ENCODE peak calls at places on chromosome 6, in ten cellular contexts. X is HL-60; J is suprapubic skin; S is heart right ventricle; Y is foreskin fibroblast; I is CD8-positive, alpha-beta memory T cell; G is NT2/D1; Z is adrenal gland; N is choroid plexus epithelial cell; W is esophagus muscularis mucosa. H is an unnamed sample.
A peak's percentile ranks its signal among the peaks of the same experiment; 100 is the strongest.

GRCh38 chr6:167574431-167575097 is 249.7 kb downstream of the TTLL2 start:
- DNase-seq in X (no peak), J (no peak), S (peak; percentile 38), Y (no peak), I (no peak), G (no peak), Z (no peak), N (no peak), W (peak; percentile 91), H (no peak)

GRCh38 chr6:98764378-98764911 is 69.9 kb upstream of the POU3F2 start:
- DNase-seq in X (no peak), J (no peak), S (no peak), Y (no peak), I (no peak), G (no peak), Z (no peak), N (no peak), W (no peak), H (no peak)

GRCh38 chr6:118280210-118280609 is 267.9 kb upstream of the PLN start:
- DNase-seq in X (no peak), J (no peak), S (no peak), Y (peak; percentile 21), I (no peak), G (no peak), Z (no peak), N (peak; percentile 50), W (no peak), H (no peak)

GRCh38 chr6:111872521-111873177 is 603 bp downstream of the FYN start:
- DNase-seq in X (no peak), J (peak; percentile 75), S (peak; percentile 51), Y (peak; percentile 37), I (peak; percentile 71), G (no peak), Z (peak; percentile 24), N (peak; percentile 45), W (no peak), H (peak; percentile 42)

GRCh38 chr6:169157474-169158181 is 96.0 kb downstream of the THBS2 start:
- DNase-seq in X (no peak), J (no peak), S (no peak), Y (no peak), I (no peak), G (no peak), Z (no peak), N (no peak), W (peak; percentile 87), H (no peak)

GRCh38 chr6:148263010-148263409 is 79.6 kb upstream of the SASH1 start:
- DNase-seq in X (no peak), J (no peak), S (no peak), Y (no peak), I (no peak), G (no peak), Z (no peak), N (peak; percentile 14), W (no peak), H (no peak)

GRCh38 chr6:111522393-111523020 is 39.5 kb upstream of the REV3L start:
- DNase-seq in X (peak; percentile 58), J (no peak), S (no peak), Y (no peak), I (no peak), G (no peak), Z (no peak), N (no peak), W (no peak), H (no peak)

GRCh38 chr6:133887478-133887877 is 1.4 kb upstream of the TCF21 start:
- DNase-seq in X (no peak), J (no peak), S (no peak), Y (no peak), I (no peak), G (no peak), Z (no peak), N (no peak), W (no peak), H (no peak)

GRCh38 chr6:27851440-27851839 is 60.8 kb downstream of the OR2B2 start:
- DNase-seq in X (no peak), J (no peak), S (no peak), Y (no peak), I (no peak), G (no peak), Z (no peak), N (no peak), W (no peak), H (no peak)

GRCh38 chr6:160883560-160883959 is 108.0 kb upstream of the MAP3K4 start:
- DNase-seq in X (no peak), J (no peak), S (no peak), Y (no peak), I (no peak), G (no peak), Z (no peak), N (no peak), W (no peak), H (no peak)

GRCh38 chr6:5315883-5316282 is 54.6 kb downstream of the FARS2 start:
- DNase-seq in X (no peak), J (no peak), S (no peak), Y (peak; percentile 57), I (no peak), G (no peak), Z (no peak), N (peak; percentile 16), W (no peak), H (peak; percentile 59)

GRCh38 chr6:169776379-169776778 is 25.0 kb downstream of the ERMARD start:
- DNase-seq in X (no peak), J (no peak), S (no peak), Y (no peak), I (no peak), G (no peak), Z (no peak), N (no peak), W (peak; percentile 55), H (no peak)

DNA sequence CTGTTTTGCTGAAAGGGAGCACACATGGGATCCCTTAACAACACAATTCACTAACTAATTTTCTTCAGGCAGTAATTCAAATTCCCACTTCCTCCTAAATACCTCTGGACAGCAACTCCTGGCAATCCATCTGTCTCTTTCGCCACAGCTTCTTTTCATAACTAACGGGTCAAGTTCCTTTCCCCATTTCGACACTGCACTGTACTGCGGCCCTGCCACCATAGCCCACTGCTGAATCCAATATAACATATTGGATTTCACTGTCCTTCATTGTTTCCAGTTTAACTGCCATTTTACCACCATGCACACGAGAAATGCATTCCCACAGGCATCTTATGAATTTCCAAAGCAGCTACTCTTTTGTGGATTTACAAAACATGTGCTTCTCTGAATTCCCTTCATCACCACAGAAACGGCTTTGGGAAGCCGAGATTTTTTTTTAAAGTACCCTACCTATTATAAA is 1.4 kb downstream of the NUDT3 start:
- DNase-seq in X (peak; percentile 70), J (peak; percentile 66), S (no peak), Y (peak; percentile 71), I (no peak), G (no peak), Z (no peak), N (peak; percentile 80), W (no peak), H (peak; percentile 83)
- H3K4me3 ChIP-seq in X (peak overlapping the region; percentile 85), J (peak overlapping the region; percentile 73), S (peak overlapping the region; percentile 88), Y (peak overlapping the region; percentile 77), I (peak overlapping the region; percentile 73), G (peak overlapping the region; percentile 72), Z (peak overlapping the region; percentile 75), N (peak overlapping the region; percentile 85), W (peak overlapping the region; percentile 78), H (peak overlapping the region; percentile 54)

GRCh38 chr6:3162067-3162497 is 4.7 kb upstream of the TUBB2A start:
- DNase-seq in X (no peak), J (no peak), S (no peak), Y (no peak), I (no peak), G (no peak), Z (no peak), N (peak; percentile 40), W (no peak), H (peak; percentile 30)
- H3K4me3 ChIP-seq in X (no peak overlapping the region), J (peak overlapping the region; percentile 84), S (peak overlapping the region; percentile 56), Y (peak overlapping the region; percentile 77), I (no peak overlapping the region), G (peak overlapping the region; percentile 88), Z (no peak overlapping the region), N (peak overlapping the region; percentile 70), W (peak overlapping the region; percentile 89), H (peak overlapping the region; percentile 63)

GRCh38 chr6:158686791-158687381 is 37.0 kb downstream of the SYTL3 start:
- DNase-seq in X (peak; percentile 29), J (no peak), S (no peak), Y (no peak), I (peak; percentile 87), G (no peak), Z (no peak), N (no peak), W (no peak), H (no peak)
- H3K4me3 ChIP-seq in X (no peak overlapping the region), J (no peak overlapping the region), S (no peak overlapping the region), Y (no peak overlapping the region), I (peak overlapping the region; percentile 27), G (no peak overlapping the region), Z (no peak overlapping the region), N (no peak overlapping the region), W (no peak overlapping the region), H (no peak overlapping the region)

GRCh38 chr6:16756660-16757270 is 4.5 kb downstream of the ATXN1 start:
- DNase-seq in X (peak; percentile 21), J (no peak), S (no peak), Y (no peak), I (no peak), G (no peak), Z (no peak), N (peak; percentile 65), W (no peak), H (no peak)

GRCh38 chr6:16759181-16759645 is 2.0 kb downstream of the ATXN1 start:
- DNase-seq in X (peak; percentile 22), J (no peak), S (no peak), Y (no peak), I (no peak), G (no peak), Z (no peak), N (no peak), W (no peak), H (peak; percentile 26)

GRCh38 chr6:16759646-16760535 is 1.4 kb downstream of the ATXN1 start:
- DNase-seq in X (peak; percentile 78), J (peak; percentile 96), S (peak; percentile 93), Y (peak; percentile 90), I (peak; percentile 75), G (no peak), Z (peak; percentile 92), N (peak; percentile 94), W (peak; percentile 98), H (peak; percentile 83)

GRCh38 chr6:16757332-16757731 is 3.9 kb downstream of the ATXN1 start:
- DNase-seq in X (no peak), J (no peak), S (no peak), Y (no peak), I (no peak), G (no peak), Z (no peak), N (no peak), W (no peak), H (peak; percentile 40)

DNA sequence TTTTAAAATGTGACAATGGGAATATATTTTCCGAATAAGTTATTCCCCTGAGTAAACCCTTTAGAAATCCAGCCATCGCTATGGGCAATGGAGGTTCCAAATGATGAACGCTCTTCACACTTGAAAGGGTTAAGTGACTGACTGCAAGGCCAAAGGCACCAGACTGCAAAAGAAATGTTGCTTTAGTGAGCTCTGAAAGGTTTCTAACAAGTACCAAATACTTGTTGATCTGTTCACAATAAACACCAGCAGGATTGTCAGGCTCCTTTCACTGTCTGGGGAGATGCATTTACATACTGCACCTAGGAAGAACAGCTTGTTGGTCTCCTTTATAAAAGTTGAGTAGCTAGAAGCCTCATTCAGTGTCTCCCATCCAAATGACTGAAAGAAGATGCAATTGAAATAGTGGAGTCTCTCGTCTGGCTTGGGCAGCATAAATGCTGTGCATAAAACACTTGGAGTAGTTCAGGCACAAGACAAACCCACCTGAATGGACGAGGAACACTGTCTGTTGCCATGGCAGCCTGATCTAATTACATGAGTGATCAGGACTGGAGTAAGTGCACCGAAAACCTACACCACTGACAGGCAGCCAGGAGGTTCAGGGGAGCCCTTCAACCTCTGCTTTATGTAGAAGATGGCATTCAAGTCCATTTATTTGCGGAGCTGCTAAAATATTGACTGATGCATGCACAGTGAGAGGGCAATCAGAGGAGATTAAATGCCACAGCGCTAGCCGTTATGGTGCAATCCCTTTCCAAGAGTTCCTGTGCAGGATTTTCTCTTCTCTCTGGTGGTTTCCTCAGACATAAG is 2.9 kb downstream of the ATXN1 start:
- DNase-seq in X (peak; percentile 39), J (no peak), S (no peak), Y (no peak), I (no peak), G (no peak), Z (no peak), N (peak; percentile 53), W (no peak), H (peak; percentile 34)
- H3K4me3 ChIP-seq in X (peak overlapping the region; percentile 74), J (peak overlapping the region; percentile 76), S (peak overlapping the region; percentile 88), Y (peak overlapping the region; percentile 67), I (no peak overlapping the region), G (no peak overlapping the region), Z (peak overlapping the region; percentile 78), N (peak overlapping the region; percentile 78), W (peak overlapping the region; percentile 96), H (peak overlapping the region; percentile 70)

H was measured in fibroblast of mammary gland.